ENCODE peak calls at places on chromosomes 5 and 9, in eight cellular contexts. B, O, V, M, Z, A, Y and F are unnamed samples.

GRCh38 chr5:68839019-68839552 is 254.7 kb upstream of the SLC30A5 start:
- DNase-seq in O (no peak), A (peak; percentile 2), M (no peak), Y (peak; percentile 35), V (no peak), B (no peak), Z (no peak), F (no peak)

GRCh38 chr5:58649716-58650115 is 66.8 kb downstream of the RAB3C start:
- DNase-seq in B (no peak), A (no peak), M (no peak), Z (no peak), Y (no peak), V (no peak), O (no peak), F (no peak)

GRCh38 chr5:180860273-180860886 is 696 bp downstream of the ZFP62 start:
- DNase-seq in B (no peak), Y (no peak), A (no peak), O (no peak), M (peak; percentile 88), V (no peak), Z (no peak), F (peak; percentile 53)

GRCh38 chr5:106730912-106731311 is 939.8 kb downstream of the EFNA5 start:
- DNase-seq in Z (peak; percentile 22), B (no peak), M (peak; percentile 18), O (no peak), A (no peak), V (peak; percentile 57), Y (no peak), F (no peak)

GRCh38 chr5:54083851-54084250 is 226.5 kb downstream of the ARL15 start:
- DNase-seq in O (peak; percentile 15), Y (no peak), V (no peak), Z (no peak), A (no peak), B (no peak), M (no peak), F (no peak)

GRCh38 chr9:14907360-14907685 is 2.9 kb downstream of the FREM1 start:
- DNase-seq in V (no peak), B (no peak), Y (no peak), Z (no peak), M (no peak), A (no peak), O (no peak), F (no peak)

GRCh38 chr5:154860123-154860522 is 1.7 kb downstream of the CNOT8 start:
- DNase-seq in M (no peak), Z (no peak), A (peak; percentile 72), V (no peak), B (no peak), O (peak; percentile 53), Y (peak; percentile 56), F (no peak)

GRCh38 chr9:70817306-70817705 is 304.1 kb downstream of the TRPM3 start:
- DNase-seq in A (no peak), M (no peak), Z (no peak), Y (no peak), O (no peak), B (no peak), V (no peak), F (no peak)

GRCh38 chr5:33734541-33734940 is 157.2 kb downstream of the ADAMTS12 start:
- DNase-seq in M (no peak), Z (no peak), Y (no peak), V (no peak), O (no peak), A (peak; percentile 32), B (no peak), F (no peak)

GRCh38 chr5:146761809-146762208 is 116.7 kb downstream of the PPP2R2B start:
- DNase-seq in O (no peak), V (no peak), B (no peak), Y (no peak), A (no peak), M (no peak), Z (no peak), F (no peak)

GRCh38 chr5:143606043-143606752 is 202.7 kb upstream of the NR3C1 start:
- DNase-seq in A (no peak), O (peak; percentile 70), Z (no peak), M (peak; percentile 86), Y (no peak), V (no peak), B (no peak), F (no peak)

GRCh38 chr9:8651126-8651525 is 851.5 kb upstream of the DMAC1 start:
- DNase-seq in V (no peak), Y (no peak), Z (no peak), O (no peak), B (no peak), M (no peak), A (no peak), F (no peak)

GRCh38 chr9:124527781-124528180 is 20.6 kb upstream of the NR5A1 start:
- DNase-seq in Z (no peak), V (no peak), A (no peak), Y (no peak), M (no peak), B (no peak), O (peak; percentile 52), F (no peak)

GRCh38 chr5:135053278-135053677 is 19.2 kb upstream of the PITX1 start:
- DNase-seq in Y (no peak), V (no peak), O (no peak), Z (peak; percentile 13), B (no peak), A (no peak), M (peak; percentile 75), F (peak; percentile 53)

GRCh38 chr9:19720374-19720773 is 68.5 kb downstream of the SLC24A2 start:
- DNase-seq in V (no peak), M (peak; percentile 9), B (no peak), Y (no peak), O (peak; percentile 13), A (peak; percentile 72), Z (no peak), F (no peak)

GRCh38 chr5:172640822-172641358 is at the start of gene NEURL1B:
- DNase-seq in M (peak; percentile 24), Y (peak; percentile 77), B (no peak), O (peak; percentile 16), V (peak; percentile 87), Z (peak; percentile 89), A (peak; percentile 25), F (no peak)

GRCh38 chr5:76604838-76605237 is 18.4 kb downstream of the F2RL2 start:
- DNase-seq in A (peak; percentile 55), Z (no peak), M (no peak), O (no peak), Y (no peak), V (no peak), B (no peak), F (no peak)

GRCh38 chr5:34415559-34416198 is 240.4 kb upstream of the RAI14 start:
- DNase-seq in O (peak; percentile 56), A (no peak), M (peak; percentile 78), Z (no peak), B (no peak), Y (no peak), V (no peak), F (no peak)

GRCh38 chr9:114093031-114093471 is 6.0 kb downstream of the KIF12 start:
- DNase-seq in M (no peak), B (no peak), A (no peak), Z (no peak), Y (no peak), O (no peak), V (peak; percentile 23), F (no peak)

GRCh38 chr5:171428849-171429542 is 9.5 kb downstream of the FGF18 start:
- DNase-seq in B (no peak), Y (peak; percentile 4), A (no peak), Z (no peak), O (no peak), M (no peak), V (peak; percentile 39), F (no peak)

GRCh38 chr9:137064027-137064879 is 6.1 kb downstream of the SAPCD2 start:
- DNase-seq in Y (peak; percentile 74), M (peak; percentile 64), V (no peak), Z (peak; percentile 95), A (peak; percentile 51), B (no peak), O (no peak), F (peak; percentile 65)

GRCh38 chr5:139294372-139295165 is 1.0 kb downstream of the MATR3 start:
- DNase-seq in V (peak; percentile 82), B (no peak), Y (peak; percentile 80), M (peak; percentile 86), A (peak; percentile 81), Z (peak; percentile 88), O (peak; percentile 60), F (peak; percentile 57)
- TF ChIP-seq CTCF in V (peak; percentile 62), B (peak; percentile 32), Y (no peak), M (peak; percentile 22), A (peak; percentile 36), Z (no peak), O (peak; percentile 69), F (no peak)

DNA sequence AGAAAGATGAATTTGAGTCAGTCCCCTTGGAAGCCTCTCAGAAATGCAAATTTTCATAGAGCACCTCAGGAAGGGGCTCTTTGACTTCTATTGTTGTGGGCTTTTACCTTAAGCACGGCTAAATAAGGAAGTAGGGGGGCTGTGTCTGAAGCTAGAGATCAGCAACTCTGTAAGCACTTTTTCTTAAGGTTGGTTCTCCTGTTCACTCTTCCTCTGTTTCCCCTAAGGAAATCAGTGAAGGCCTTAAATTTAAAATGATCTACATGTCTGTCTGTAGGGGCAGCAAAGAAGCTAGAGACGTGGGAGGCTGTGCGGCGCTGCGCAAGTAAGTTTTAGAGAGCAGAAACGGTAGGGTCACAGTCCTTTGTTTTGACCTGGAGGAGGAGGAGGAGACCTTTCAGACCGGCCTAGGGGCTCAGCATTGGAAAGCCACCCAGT is 1.2 kb upstream of the CDC14B start:
- DNase-seq in A (no peak), Z (no peak), Y (no peak), M (no peak), B (no peak), O (no peak), V (no peak), F (no peak)
- TF ChIP-seq CTCF in A (peak; percentile 1), Z (no peak), Y (no peak), M (no peak), B (no peak), O (no peak), V (no peak), F (no peak)

GRCh38 chr9:105694848-105695581 is 674 bp downstream of the TMEM38B start:
- DNase-seq in O (peak; percentile 18), Z (peak; percentile 87), Y (peak; percentile 80), M (peak; percentile 68), V (peak; percentile 64), A (peak; percentile 62), B (no peak), F (peak; percentile 61)

GRCh38 chr9:105698348-105698747 is 4.0 kb downstream of the TMEM38B start:
- DNase-seq in O (no peak), B (no peak), V (no peak), A (no peak), Y (no peak), M (no peak), Z (no peak), F (no peak)

GRCh38 chr9:105694320-105694847 is at the start of gene TMEM38B:
- DNase-seq in B (no peak), V (peak; percentile 64), Z (peak; percentile 96), O (peak; percentile 38), M (peak; percentile 84), Y (peak; percentile 84), A (peak; percentile 73), F (peak; percentile 85)

GRCh38 chr9:105697871-105698270 is 3.5 kb downstream of the TMEM38B start:
- DNase-seq in A (peak; percentile 16), M (no peak), Z (no peak), V (no peak), Y (no peak), B (no peak), O (no peak), F (no peak)

GRCh38 chr9:105696219-105696793 is 2.0 kb downstream of the TMEM38B start:
- DNase-seq in B (no peak), A (no peak), Y (no peak), V (no peak), O (no peak), M (no peak), Z (peak; percentile 34), F (no peak)
- TF ChIP-seq CTCF in B (no peak), A (no peak), Y (no peak), V (no peak), O (no peak), M (no peak), Z (no peak), F (no peak)

GRCh38 chr9:90642570-90643539 is at the start of gene DIRAS2:
- DNase-seq in O (peak; percentile 11), M (peak; percentile 24), A (peak; percentile 54), V (no peak), B (peak; percentile 6), Y (peak; percentile 24), Z (peak; percentile 88), F (no peak)
- TF ChIP-seq CTCF in O (peak; percentile 44), M (no peak), A (peak; percentile 39), V (peak; percentile 58), B (peak; percentile 36), Y (peak; percentile 31), Z (peak; percentile 27), F (no peak)